ENCODE peak calls at places on chromosomes 2 and 18, in six cellular contexts. V is mucosa of descending colon, Y is cardiac muscle cell, W is small intestine, H is upper lobe of right lung, F is HAP-1. M is an unnamed sample. For H3K4me1, the result is how much of the 10 kb centered on the place peaks cover.

GRCh38 chr2:199316851-199317250 is 140.9 kb downstream of the SATB2 start:
- DNase-seq in V (peak), Y (no peak), W (no peak), H (no peak), F (no peak), M (no peak)

GRCh38 chr2:159140070-159140774 is 146.3 kb downstream of the WDSUB1 start:
- DNase-seq in V (no peak), Y (peak), W (peak), H (no peak), F (peak), M (no peak)

GRCh38 chr2:69804416-69804815 is 25.0 kb upstream of the GMCL1 start:
- DNase-seq in V (no peak), Y (no peak), W (no peak), H (no peak), F (no peak), M (no peak)

GRCh38 chr18:3605562-3606443 is 155.8 kb downstream of the TGIF1 start:
- DNase-seq in V (no peak), Y (peak), W (peak), H (no peak), F (no peak), M (no peak)

GRCh38 chr2:168091986-168092385 is 155.4 kb downstream of the STK39 start:
- DNase-seq in V (no peak), Y (no peak), W (no peak), H (no peak), F (no peak), M (no peak)

GRCh38 chr18:58044370-58045264 is 591 bp downstream of the NEDD4L start:
- DNase-seq in V (peak), Y (peak), W (peak), H (peak), F (peak), M (no peak)

GRCh38 chr2:102081600-102081999 is 60.9 kb upstream of the IL1R1 start:
- DNase-seq in V (no peak), Y (no peak), W (no peak), H (no peak), F (no peak), M (no peak)

GRCh38 chr2:157304811-157305712 is 20.6 kb downstream of the ERMN start:
- DNase-seq in V (no peak), Y (peak), W (no peak), H (no peak), F (no peak), M (no peak)

GRCh38 chr2:11811036-11811654 is 64.7 kb downstream of the LPIN1 start:
- DNase-seq in V (no peak), Y (no peak), W (no peak), H (no peak), F (no peak), M (no peak)

GRCh38 chr2:50492452-50492851 is 539.5 kb downstream of the NRXN1 start:
- DNase-seq in V (no peak), Y (peak), W (peak), H (no peak), F (peak), M (peak)

GRCh38 chr2:169276045-169276444 is 86.3 kb downstream of the LRP2 start:
- DNase-seq in V (no peak), Y (peak), W (peak), H (no peak), F (no peak), M (no peak)

GRCh38 chr2:159904127-159904564 is 106.1 kb upstream of the CD302 start:
- DNase-seq in V (no peak), Y (no peak), W (no peak), H (peak), F (no peak), M (no peak)

GRCh38 chr18:46481048-46481846 is 175.8 kb downstream of the LOXHD1 start:
- DNase-seq in V (no peak), Y (peak), W (peak), H (no peak), F (peak), M (no peak)

GRCh38 chr2:241911551-241911950 is 42.0 kb downstream of the RTP5 start:
- DNase-seq in V (peak), Y (no peak), W (no peak), H (no peak), F (no peak), M (no peak)

GRCh38 chr2:28089486-28089885 is 199.0 kb downstream of the BABAM2 start:
- DNase-seq in V (no peak), Y (no peak), W (no peak), H (no peak), F (no peak), M (no peak)

DNA sequence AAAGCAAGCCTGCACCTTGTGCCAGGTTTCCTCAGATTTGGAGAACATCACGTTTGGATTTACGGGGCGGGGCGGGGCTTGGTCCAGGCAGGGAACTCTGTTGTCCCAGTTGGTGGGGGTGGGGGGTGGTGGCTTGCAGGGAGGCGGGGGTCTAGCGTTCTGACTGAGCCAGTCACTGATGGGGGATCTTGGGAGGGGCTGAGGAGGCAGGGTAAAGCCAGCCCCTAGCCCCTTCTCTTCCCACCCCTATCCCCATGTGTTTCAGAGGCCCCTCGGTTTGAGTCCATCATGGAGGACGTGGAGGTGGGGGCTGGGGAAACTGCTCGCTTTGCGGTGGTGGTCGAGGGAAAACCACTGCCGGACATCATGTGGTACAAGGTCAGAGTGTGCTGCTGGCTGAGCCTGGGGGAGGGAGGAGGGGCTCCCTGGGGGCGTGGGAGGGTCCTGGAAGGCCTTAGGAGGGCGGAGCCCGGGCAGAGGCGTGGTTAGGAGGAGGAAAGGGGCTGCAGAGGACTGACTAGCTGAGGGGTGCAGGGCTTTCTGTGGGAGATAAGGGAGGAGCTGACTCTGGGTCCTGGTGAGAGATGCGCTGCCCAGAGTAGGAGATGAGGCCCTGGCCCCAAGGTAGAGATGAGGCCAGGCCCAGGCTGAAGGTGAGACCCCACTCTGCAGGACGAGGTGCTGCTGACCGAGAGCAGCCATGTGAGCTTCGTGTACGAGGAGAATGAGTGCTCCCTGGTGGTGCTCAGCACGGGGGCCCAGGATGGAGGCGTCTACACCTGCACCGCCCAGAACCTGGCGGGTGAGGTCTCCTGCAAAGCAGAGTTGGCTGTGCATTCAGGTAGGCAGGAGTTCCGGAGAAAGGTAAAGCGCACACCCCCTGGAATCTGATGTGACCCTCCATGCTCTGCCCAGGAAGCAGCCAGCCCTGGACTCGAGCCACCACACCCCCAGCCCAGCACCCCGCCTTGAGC is 21.8 kb upstream of the GMPPA start:
- DNase-seq in V (peak), Y (no peak), W (no peak), H (no peak), F (peak), M (peak)
- H3K4me1 ChIP-seq in V (under half), Y (under half), W (under half), H (under half), F (under half), M (under half)

GRCh38 chr2:201235865-201236811 is 24.2 kb upstream of the CASP8 start:
- DNase-seq in V (peak), Y (peak), W (peak), H (peak), F (peak), M (peak)

GRCh38 chr2:201234167-201235139 is 25.9 kb upstream of the CASP8 start:
- DNase-seq in V (peak), Y (no peak), W (peak), H (no peak), F (peak), M (no peak)

GRCh38 chr2:201233192-201234166 is 26.9 kb upstream of the CASP8 start:
- DNase-seq in V (peak), Y (peak), W (peak), H (peak), F (peak), M (no peak)

GRCh38 chr2:201242562-201243277 is 17.6 kb upstream of the CASP8 start:
- DNase-seq in V (no peak), Y (no peak), W (no peak), H (no peak), F (no peak), M (no peak)

DNA sequence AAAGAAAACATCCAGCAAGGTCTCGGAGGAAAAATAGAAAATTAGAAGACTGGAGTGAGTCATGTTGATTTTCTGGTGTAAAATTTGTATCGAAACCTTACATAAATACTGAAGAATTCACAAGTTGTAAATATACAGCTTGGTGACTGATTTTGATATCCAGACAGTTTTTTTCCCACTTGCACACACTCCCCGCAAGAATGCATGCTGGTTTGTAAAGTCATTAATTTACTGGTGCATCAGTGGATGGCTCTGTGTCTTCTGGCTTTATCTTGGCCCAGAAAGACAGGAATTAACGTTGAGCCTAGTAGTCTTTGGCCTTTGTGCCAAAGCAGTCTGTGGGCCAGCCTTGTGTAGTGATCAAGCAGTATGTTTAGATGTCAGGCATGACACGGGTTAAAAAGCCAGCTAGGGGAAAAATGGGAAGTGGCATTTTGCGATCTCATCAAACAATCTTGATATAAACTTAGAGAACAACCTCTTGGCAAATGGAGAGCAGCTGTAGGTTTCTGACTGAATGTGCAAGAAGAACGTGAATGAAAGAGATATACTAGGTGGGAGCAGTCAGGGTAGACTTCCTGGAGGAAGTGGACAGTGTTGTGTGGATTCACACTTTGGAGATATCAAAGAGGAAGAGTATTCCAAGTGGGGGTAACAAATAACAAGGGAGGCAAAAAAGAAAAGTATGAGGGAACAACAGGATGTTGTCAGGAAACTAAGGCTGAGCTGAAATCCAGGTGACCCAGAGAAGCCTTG is 22.7 kb upstream of the CASP8 start:
- DNase-seq in V (no peak), Y (no peak), W (no peak), H (no peak), F (no peak), M (no peak)
- H3K4me1 ChIP-seq in V (under half), Y (under half), W (under half), H (under half), F (under half), M (under half)

DNA sequence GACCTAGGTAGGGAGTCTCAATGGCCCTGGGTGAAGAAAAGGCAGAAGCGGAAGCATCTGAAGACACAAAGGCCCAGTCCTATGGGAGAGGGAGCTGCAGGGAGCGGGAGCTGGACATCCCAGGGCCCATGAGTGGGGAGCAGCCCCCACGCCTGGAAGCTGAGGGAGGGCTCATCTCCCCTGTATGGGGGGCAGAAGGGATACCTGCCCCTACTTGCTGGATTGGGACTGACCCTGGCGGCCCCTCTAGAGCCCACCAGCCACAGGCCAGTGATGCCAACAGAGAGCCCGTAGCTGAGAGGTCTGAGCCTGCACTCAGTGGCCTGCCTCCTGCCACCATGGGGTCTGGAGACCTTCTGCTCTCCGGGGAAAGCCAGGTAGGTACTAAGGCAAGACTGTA is 13.2 kb downstream of the CEP68 start:
- DNase-seq in V (no peak), Y (no peak), W (no peak), H (no peak), F (no peak), M (no peak)
- H3K4me1 ChIP-seq in V (under half), Y (under half), W (under half), H (under half), F (under half), M (under half)

GRCh38 chr2:110802213-110802932 is 70.0 kb downstream of the ACOXL start:
- DNase-seq in V (no peak), Y (no peak), W (no peak), H (no peak), F (no peak), M (peak)

GRCh38 chr2:110806053-110806452 is 73.7 kb downstream of the ACOXL start:
- DNase-seq in V (no peak), Y (no peak), W (no peak), H (no peak), F (no peak), M (no peak)

GRCh38 chr2:110804433-110804832 is 72.1 kb downstream of the ACOXL start:
- DNase-seq in V (no peak), Y (no peak), W (no peak), H (no peak), F (no peak), M (no peak)

GRCh38 chr2:110807520-110807919 is 75.1 kb downstream of the ACOXL start:
- DNase-seq in V (no peak), Y (peak), W (no peak), H (no peak), F (no peak), M (no peak)

GRCh38 chr2:110804915-110805314 is 72.5 kb downstream of the ACOXL start:
- DNase-seq in V (no peak), Y (no peak), W (peak), H (no peak), F (no peak), M (no peak)
- H3K4me1 ChIP-seq in V (under half), Y (under half), W (under half), H (under half), F (under half), M (under half)

GRCh38 chr2:105889046-105889445 is 144.3 kb downstream of the NCK2 start:
- DNase-seq in V (no peak), Y (no peak), W (no peak), H (no peak), F (no peak), M (no peak)
- H3K4me1 ChIP-seq in V (under half), Y (under half), W (under half), H (under half), F (under half), M (under half)

GRCh38 chr2:10448208-10448645 is at the start of gene ODC1:
- DNase-seq in V (peak), Y (peak), W (peak), H (peak), F (peak), M (peak)

GRCh38 chr2:10447300-10448207 is 573 bp downstream of the ODC1 start:
- DNase-seq in V (no peak), Y (peak), W (peak), H (peak), F (no peak), M (peak)

GRCh38 chr2:10449838-10450691 is 1.9 kb upstream of the ODC1 start:
- DNase-seq in V (peak), Y (peak), W (peak), H (peak), F (no peak), M (no peak)

GRCh38 chr2:10449481-10449831 is 1.3 kb upstream of the ODC1 start:
- DNase-seq in V (no peak), Y (no peak), W (no peak), H (no peak), F (no peak), M (no peak)

GRCh38 chr2:10448646-10449480 is 736 bp upstream of the ODC1 start:
- DNase-seq in V (peak), Y (no peak), W (peak), H (peak), F (no peak), M (peak)
- H3K4me1 ChIP-seq in V (under half), Y (under half), W (under half), H (under half), F (under half), M (under half)

GRCh38 chr2:133431289-133431688 is 137.0 kb downstream of the NCKAP5 start:
- DNase-seq in V (no peak), Y (no peak), W (peak), H (no peak), F (no peak), M (no peak)
- H3K4me1 ChIP-seq in V (under half), Y (under half), W (under half), H (under half), F (half or more), M (under half)

DNA sequence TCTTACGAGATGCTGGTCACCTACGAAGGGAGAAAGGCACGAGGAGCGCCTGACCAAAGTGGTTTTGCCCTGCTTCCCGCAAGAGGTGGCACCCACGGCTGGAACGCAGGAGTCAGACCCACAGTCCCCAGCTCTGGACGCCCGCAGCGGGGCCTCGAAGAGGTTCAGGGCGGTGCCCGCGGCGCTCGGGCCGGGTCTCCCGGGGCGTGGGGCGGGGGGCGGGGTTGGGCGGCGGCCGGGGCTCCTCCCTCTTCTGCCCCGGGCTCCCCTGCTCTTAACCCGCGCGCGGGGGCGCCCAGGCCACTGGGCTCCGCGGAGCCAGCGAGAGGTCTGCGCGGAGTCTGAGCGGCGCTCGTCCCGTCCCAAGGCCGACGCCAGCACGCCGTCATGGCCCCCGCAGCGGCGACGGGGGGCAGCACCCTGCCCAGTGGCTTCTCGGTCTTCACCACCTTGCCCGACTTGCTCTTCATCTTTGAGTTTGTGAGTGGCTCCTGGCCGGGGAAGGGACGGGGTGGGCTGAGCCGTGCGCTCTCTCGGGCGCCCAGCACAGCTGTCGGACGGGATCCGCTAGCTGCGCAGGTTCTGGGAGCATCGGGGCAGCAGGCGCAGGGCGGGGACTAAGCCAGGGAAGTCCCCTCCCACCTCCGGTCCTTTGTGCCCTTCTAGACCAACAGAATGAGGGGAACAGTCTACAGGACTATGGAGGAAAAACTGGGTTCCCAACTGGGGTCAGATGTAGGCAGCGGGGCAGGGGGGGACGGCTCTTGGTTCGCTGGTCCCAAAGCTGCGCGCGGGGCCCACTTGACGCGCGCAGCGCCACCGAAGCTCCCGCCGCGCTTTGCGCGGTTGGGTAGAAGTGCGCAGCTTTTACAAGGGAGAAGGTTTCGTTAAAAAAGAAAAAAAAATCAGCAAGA is at the start of gene MAL:
- DNase-seq in V (peak), Y (peak), W (no peak), H (no peak), F (no peak), M (peak)
- H3K4me1 ChIP-seq in V (under half), Y (under half), W (under half), H (under half), F (under half), M (under half)

M was measured in NT2/D1.